ENCODE peak calls at places on chromosomes 16 and 17, in five cellular contexts. F, P, B, Q and K are unnamed samples.

GRCh38 chr16:64304376-64304775 is 817.5 kb downstream of the CDH11 start:
- DNase-seq in F (no peak), P (no peak), B (no peak), Q (no peak), K (no peak)

GRCh38 chr17:40411821-40412220 is 5.9 kb downstream of the TOP2A start:
- DNase-seq in F (no peak), P (no peak), B (no peak), Q (no peak), K (no peak)

GRCh38 chr17:10105513-10106001 is 92.8 kb downstream of the GAS7 start:
- DNase-seq in F (no peak), P (peak), B (no peak), Q (no peak), K (no peak)

GRCh38 chr17:49556183-49556943 is 19.3 kb upstream of the NXPH3 start:
- DNase-seq in F (peak), P (peak), B (no peak), Q (peak), K (peak)

GRCh38 chr16:66959645-66960177 is 1.4 kb upstream of the CES3 start:
- DNase-seq in F (no peak), P (no peak), B (no peak), Q (no peak), K (no peak)

GRCh38 chr17:64617125-64617780 is 44.9 kb downstream of the SMURF2 start:
- DNase-seq in F (no peak), P (no peak), B (no peak), Q (no peak), K (no peak)

GRCh38 chr17:80859004-80859941 is 132.4 kb upstream of the CHMP6 start:
- DNase-seq in F (peak), P (peak), B (peak), Q (no peak), K (no peak)

GRCh38 chr16:14529010-14529669 is 100.9 kb downstream of the PARN start:
- DNase-seq in F (peak), P (peak), B (peak), Q (peak), K (peak)

GRCh38 chr17:33290156-33290697 is 2.9 kb downstream of the ASIC2 start:
- DNase-seq in F (no peak), P (no peak), B (no peak), Q (no peak), K (no peak)

GRCh38 chr16:81238296-81239011 is at the start of gene BCO1:
- DNase-seq in F (peak), P (no peak), B (peak), Q (peak), K (no peak)

GRCh38 chr17:56324676-56325075 is 171.4 kb downstream of the ANKFN1 start:
- DNase-seq in F (no peak), P (no peak), B (no peak), Q (no peak), K (no peak)

GRCh38 chr17:39611441-39612112 is 3.9 kb upstream of the NEUROD2 start:
- DNase-seq in F (no peak), P (no peak), B (no peak), Q (no peak), K (no peak)

GRCh38 chr16:67833035-67833417 is 9.1 kb upstream of the THAP11 start:
- DNase-seq in F (peak), P (no peak), B (peak), Q (no peak), K (no peak)

GRCh38 chr17:9971991-9972390 is 66.9 kb upstream of the RCVRN start:
- DNase-seq in F (peak), P (peak), B (peak), Q (no peak), K (no peak)

GRCh38 chr16:4392382-4393242 is 21.0 kb downstream of the VASN start:
- DNase-seq in F (peak), P (peak), B (peak), Q (no peak), K (peak)

GRCh38 chr17:45221081-45221996 is at the start of gene FMNL1:
- DNase-seq in F (no peak), P (no peak), B (no peak), Q (no peak), K (peak)

GRCh38 chr16:65733706-65734105 is 611.8 kb upstream of the CDH11 start:
- DNase-seq in F (no peak), P (no peak), B (no peak), Q (no peak), K (no peak)

GRCh38 chr17:28018439-28019070 is 23.9 kb upstream of the NLK start:
- DNase-seq in F (peak), P (no peak), B (no peak), Q (no peak), K (no peak)

GRCh38 chr17:7479139-7479388 is 367 bp downstream of the ZBTB4 start:
- DNase-seq in F (no peak), P (no peak), B (no peak), Q (no peak), K (no peak)

GRCh38 chr16:46884513-46885293 is 541 bp downstream of the GPT2 start:
- DNase-seq in F (no peak), P (peak), B (no peak), Q (no peak), K (peak)

GRCh38 chr17:36722121-36722902 is 120.9 kb downstream of the MRM1 start:
- DNase-seq in F (no peak), P (peak), B (peak), Q (no peak), K (peak)

GRCh38 chr17:76432712-76433336 is 20.1 kb downstream of the UBE2O start:
- DNase-seq in F (peak), P (no peak), B (no peak), Q (peak), K (no peak)

GRCh38 chr17:74042744-74043486 is 160.6 kb upstream of the RPL38 start:
- DNase-seq in F (peak), P (no peak), B (peak), Q (peak), K (no peak)

GRCh38 chr17:14781123-14781522 is 480.2 kb downstream of the HS3ST3B1 start:
- DNase-seq in F (no peak), P (no peak), B (no peak), Q (no peak), K (no peak)
- TF ChIP-seq CTCF in F (no peak), P (no peak), B (no peak), Q (no peak), K (no peak)

DNA sequence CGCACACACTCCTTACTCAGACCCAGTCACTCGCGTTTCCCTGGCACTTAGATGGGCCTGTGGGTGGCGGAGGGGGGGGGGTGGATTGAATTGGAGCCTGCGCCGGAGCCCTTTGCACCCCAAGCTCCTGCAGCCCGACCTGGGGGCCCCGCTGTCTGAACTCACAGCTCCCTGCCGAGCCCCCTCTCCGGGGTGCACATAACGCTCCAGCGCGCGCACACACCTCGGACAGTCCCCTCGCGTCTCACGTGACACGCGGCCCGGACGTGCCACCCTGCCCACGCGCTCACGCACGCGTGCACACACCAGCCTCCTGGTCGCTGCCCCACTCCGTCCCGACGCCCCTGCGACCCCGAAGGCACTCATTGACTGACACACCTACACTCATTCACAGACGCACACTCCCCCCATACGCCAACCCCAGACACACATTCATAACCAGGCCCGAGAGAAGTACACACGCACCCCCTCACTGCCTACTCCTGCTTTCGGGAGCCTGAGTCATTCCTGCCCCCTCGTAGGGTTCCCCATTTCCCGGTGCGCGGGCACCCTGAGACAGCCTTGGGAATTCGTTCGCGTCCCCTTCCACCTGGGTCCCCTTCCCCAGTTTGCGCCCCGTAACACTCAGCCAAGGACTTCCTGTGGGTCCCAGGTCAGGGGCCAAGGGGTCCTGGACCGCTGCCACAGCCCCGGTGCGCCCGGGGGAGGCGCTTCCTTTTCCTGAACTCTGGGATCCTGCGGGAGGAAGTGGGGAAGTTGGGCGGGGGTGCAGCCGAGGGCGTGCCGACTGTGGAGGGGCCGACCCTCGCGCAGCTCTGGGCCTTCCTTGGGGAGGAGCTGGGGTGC is 1.1 kb downstream of the TBKBP1 start:
- DNase-seq in F (no peak), P (peak), B (no peak), Q (no peak), K (peak)
- TF ChIP-seq CTCF in F (no peak), P (no peak), B (no peak), Q (no peak), K (no peak)

GRCh38 chr16:25106567-25107465 is 4.7 kb upstream of the LCMT1 start:
- DNase-seq in F (peak), P (peak), B (peak), Q (peak), K (peak)

GRCh38 chr16:25109643-25110042 is 1.9 kb upstream of the LCMT1 start:
- DNase-seq in F (peak), P (no peak), B (peak), Q (peak), K (no peak)

GRCh38 chr16:25110392-25110947 is 1.1 kb upstream of the LCMT1 start:
- DNase-seq in F (peak), P (no peak), B (no peak), Q (no peak), K (no peak)

GRCh38 chr16:25107466-25107792 is 4.1 kb upstream of the LCMT1 start:
- DNase-seq in F (no peak), P (no peak), B (no peak), Q (no peak), K (no peak)

GRCh38 chr16:25108054-25108453 is 3.5 kb upstream of the LCMT1 start:
- DNase-seq in F (peak), P (no peak), B (no peak), Q (peak), K (no peak)
- TF ChIP-seq CTCF in F (no peak), P (no peak), B (no peak), Q (peak), K (no peak)

GRCh38 chr16:2386990-2387389 is 42.3 kb upstream of the CCNF start:
- DNase-seq in F (no peak), P (no peak), B (no peak), Q (peak), K (no peak)
- TF ChIP-seq CTCF in F (no peak), P (peak), B (no peak), Q (peak), K (no peak)

GRCh38 chr16:85716680-85717038 is 27.9 kb upstream of the GINS2 start:
- DNase-seq in F (no peak), P (no peak), B (no peak), Q (no peak), K (no peak)

GRCh38 chr16:85718153-85718477 is 29.4 kb upstream of the GINS2 start:
- DNase-seq in F (no peak), P (no peak), B (no peak), Q (no peak), K (no peak)

GRCh38 chr16:85718682-85719081 is 29.9 kb upstream of the GINS2 start:
- DNase-seq in F (peak), P (peak), B (no peak), Q (peak), K (peak)

GRCh38 chr16:85716016-85716679 is 27.4 kb upstream of the GINS2 start:
- DNase-seq in F (no peak), P (no peak), B (no peak), Q (no peak), K (no peak)

DNA sequence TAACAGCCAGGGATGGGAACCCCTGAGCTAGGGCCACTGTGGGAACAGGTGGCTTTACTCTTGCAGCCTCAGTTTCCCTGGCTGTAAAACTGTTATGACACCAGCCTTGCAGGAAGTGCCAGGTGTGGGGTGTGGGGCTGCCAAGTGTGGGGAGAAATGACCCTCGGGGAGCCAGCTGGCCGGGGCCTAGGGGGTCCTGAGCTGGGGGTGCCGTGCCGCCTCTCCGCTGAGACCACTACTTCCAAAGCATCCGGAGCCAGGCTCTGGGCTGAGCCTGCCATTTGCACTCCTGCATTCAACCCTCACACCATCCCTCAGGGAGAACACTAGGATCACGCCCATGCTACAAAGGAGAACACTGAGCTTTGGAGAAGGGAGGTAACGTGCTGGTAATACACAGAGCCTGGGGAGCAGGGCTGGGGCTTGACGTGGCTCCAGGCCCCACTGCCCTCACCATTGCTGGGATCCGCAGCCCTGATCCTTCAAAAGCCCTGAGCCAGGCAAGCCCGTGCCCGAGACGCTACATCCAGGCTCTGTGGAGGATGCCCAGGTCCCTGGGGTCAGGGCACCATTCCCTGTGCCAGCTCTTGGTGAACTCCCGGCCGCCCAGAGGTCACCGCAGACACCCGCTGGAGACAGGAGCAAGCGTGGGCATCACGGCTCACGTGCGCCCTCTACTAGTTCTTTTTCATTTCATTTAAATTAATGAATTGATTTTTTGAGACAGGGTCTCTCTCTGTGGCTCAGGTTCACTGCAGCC is 28.8 kb upstream of the GINS2 start:
- DNase-seq in F (peak), P (peak), B (peak), Q (peak), K (peak)
- TF ChIP-seq CTCF in F (peak), P (peak), B (peak), Q (peak), K (peak)